ENCODE peak calls at places on chromosomes 3 and 15, in six cellular contexts. One of them, this sample, is unnamed.

GRCh38 chr3:71010731-71011455 is 572.6 kb downstream of the FOXP1 start:
- DNase-seq in neural crest cell: no peak
- DNase-seq in T-cell: peak
- DNase-seq in breast epithelium: no peak
- DNase-seq in ecto neural progenitor cell: no peak
- DNase-seq in activated naive CD4-positive, alpha-beta T cell treated with Interleukin-2 at 50 U/mL for 16 hours: peak
- DNase-seq in this sample: peak

GRCh38 chr3:128572644-128573105 is 77.9 kb downstream of the RPN1 start:
- DNase-seq in neural crest cell: no peak
- DNase-seq in T-cell: no peak
- DNase-seq in breast epithelium: no peak
- DNase-seq in ecto neural progenitor cell: no peak
- DNase-seq in activated naive CD4-positive, alpha-beta T cell treated with Interleukin-2 at 50 U/mL for 16 hours: peak
- DNase-seq in this sample: peak

GRCh38 chr15:59741274-59741906 is 52.3 kb upstream of the BNIP2 start:
- DNase-seq in neural crest cell: no peak
- DNase-seq in T-cell: no peak
- DNase-seq in breast epithelium: no peak
- DNase-seq in ecto neural progenitor cell: peak
- DNase-seq in activated naive CD4-positive, alpha-beta T cell treated with Interleukin-2 at 50 U/mL for 16 hours: no peak
- DNase-seq in this sample: no peak

GRCh38 chr3:142481196-142481595 is 33.4 kb upstream of the XRN1 start:
- DNase-seq in neural crest cell: no peak
- DNase-seq in T-cell: no peak
- DNase-seq in breast epithelium: no peak
- DNase-seq in ecto neural progenitor cell: no peak
- DNase-seq in activated naive CD4-positive, alpha-beta T cell treated with Interleukin-2 at 50 U/mL for 16 hours: no peak
- DNase-seq in this sample: no peak

GRCh38 chr15:38004218-38004848 is 69.9 kb downstream of the TMCO5A start:
- DNase-seq in neural crest cell: no peak
- DNase-seq in T-cell: no peak
- DNase-seq in breast epithelium: no peak
- DNase-seq in ecto neural progenitor cell: no peak
- DNase-seq in activated naive CD4-positive, alpha-beta T cell treated with Interleukin-2 at 50 U/mL for 16 hours: no peak
- DNase-seq in this sample: no peak

GRCh38 chr15:93048759-93049161 is 40.3 kb downstream of the RGMA start:
- DNase-seq in neural crest cell: no peak
- DNase-seq in T-cell: no peak
- DNase-seq in breast epithelium: peak
- DNase-seq in ecto neural progenitor cell: no peak
- DNase-seq in activated naive CD4-positive, alpha-beta T cell treated with Interleukin-2 at 50 U/mL for 16 hours: no peak
- DNase-seq in this sample: no peak

GRCh38 chr3:53708001-53708621 is 138.1 kb downstream of the CHDH start:
- DNase-seq in neural crest cell: no peak
- DNase-seq in T-cell: no peak
- DNase-seq in breast epithelium: no peak
- DNase-seq in ecto neural progenitor cell: peak
- DNase-seq in activated naive CD4-positive, alpha-beta T cell treated with Interleukin-2 at 50 U/mL for 16 hours: no peak
- DNase-seq in this sample: no peak

GRCh38 chr15:36156855-36157521 is 422.4 kb upstream of the CDIN1 start:
- DNase-seq in neural crest cell: no peak
- DNase-seq in T-cell: no peak
- DNase-seq in breast epithelium: peak
- DNase-seq in ecto neural progenitor cell: no peak
- DNase-seq in activated naive CD4-positive, alpha-beta T cell treated with Interleukin-2 at 50 U/mL for 16 hours: no peak
- DNase-seq in this sample: no peak

GRCh38 chr15:64003182-64003581 is 43.1 kb downstream of the DAPK2 start:
- DNase-seq in neural crest cell: no peak
- DNase-seq in T-cell: no peak
- DNase-seq in breast epithelium: no peak
- DNase-seq in ecto neural progenitor cell: no peak
- DNase-seq in activated naive CD4-positive, alpha-beta T cell treated with Interleukin-2 at 50 U/mL for 16 hours: no peak
- DNase-seq in this sample: no peak

GRCh38 chr3:132788299-132788698 is 66.1 kb upstream of the NPHP3 start:
- DNase-seq in neural crest cell: no peak
- DNase-seq in T-cell: no peak
- DNase-seq in breast epithelium: peak
- DNase-seq in ecto neural progenitor cell: no peak
- DNase-seq in activated naive CD4-positive, alpha-beta T cell treated with Interleukin-2 at 50 U/mL for 16 hours: no peak
- DNase-seq in this sample: no peak

GRCh38 chr3:133535971-133536634 is 37.4 kb upstream of the CDV3 start:
- DNase-seq in neural crest cell: no peak
- DNase-seq in T-cell: no peak
- DNase-seq in breast epithelium: no peak
- DNase-seq in ecto neural progenitor cell: no peak
- DNase-seq in activated naive CD4-positive, alpha-beta T cell treated with Interleukin-2 at 50 U/mL for 16 hours: no peak
- DNase-seq in this sample: no peak

GRCh38 chr15:36977620-36978610 is 122.4 kb downstream of the MEIS2 start:
- DNase-seq in neural crest cell: no peak
- DNase-seq in T-cell: no peak
- DNase-seq in breast epithelium: no peak
- DNase-seq in ecto neural progenitor cell: no peak
- DNase-seq in activated naive CD4-positive, alpha-beta T cell treated with Interleukin-2 at 50 U/mL for 16 hours: no peak
- DNase-seq in this sample: no peak

GRCh38 chr3:14357463-14357862 is 44.9 kb upstream of the SLC6A6 start:
- DNase-seq in neural crest cell: no peak
- DNase-seq in T-cell: no peak
- DNase-seq in breast epithelium: no peak
- DNase-seq in ecto neural progenitor cell: no peak
- DNase-seq in activated naive CD4-positive, alpha-beta T cell treated with Interleukin-2 at 50 U/mL for 16 hours: no peak
- DNase-seq in this sample: no peak

GRCh38 chr3:126523745-126524428 is at the start of gene CHST13:
- DNase-seq in neural crest cell: peak
- DNase-seq in T-cell: no peak
- DNase-seq in breast epithelium: no peak
- DNase-seq in ecto neural progenitor cell: peak
- DNase-seq in activated naive CD4-positive, alpha-beta T cell treated with Interleukin-2 at 50 U/mL for 16 hours: no peak
- DNase-seq in this sample: no peak

GRCh38 chr15:25600751-25601150 is 161.9 kb upstream of the UBE3A start:
- DNase-seq in neural crest cell: no peak
- DNase-seq in T-cell: no peak
- DNase-seq in breast epithelium: no peak
- DNase-seq in ecto neural progenitor cell: no peak
- DNase-seq in activated naive CD4-positive, alpha-beta T cell treated with Interleukin-2 at 50 U/mL for 16 hours: no peak
- DNase-seq in this sample: no peak